ENCODE peak calls at places on chromosomes 2 and 18, in five cellular contexts. M, Y, V, W and Q are unnamed samples.

GRCh38 chr2:120289221-120289906 is 36.7 kb downstream of the RALB start:
- DNase-seq in Y (no peak), W (no peak), M (no peak), V (peak), Q (no peak)

GRCh38 chr2:124161542-124161941 is 136.5 kb downstream of the CNTNAP5 start:
- DNase-seq in M (no peak), V (no peak), Y (no peak), W (no peak), Q (no peak)

GRCh38 chr2:121036226-121036692 is 248.7 kb downstream of the TFCP2L1 start:
- DNase-seq in M (no peak), Y (no peak), W (peak), V (no peak), Q (no peak)

GRCh38 chr18:23920054-23920453 is 94.5 kb upstream of the TTC39C start:
- DNase-seq in M (no peak), W (no peak), V (no peak), Y (no peak), Q (no peak)

GRCh38 chr2:84084856-84085255 is 374.2 kb downstream of the SUCLG1 start:
- DNase-seq in V (no peak), Y (no peak), W (no peak), M (no peak), Q (peak)

GRCh38 chr18:32624182-32624723 is 148.6 kb downstream of the KLHL14 start:
- DNase-seq in V (no peak), W (no peak), Y (no peak), M (no peak), Q (peak)

GRCh38 chr2:198375073-198375430 is 570.7 kb downstream of the PLCL1 start:
- DNase-seq in W (no peak), V (no peak), Y (no peak), M (no peak), Q (no peak)

GRCh38 chr2:11112870-11113428 is 42.3 kb upstream of the SLC66A3 start:
- DNase-seq in W (no peak), V (no peak), M (no peak), Y (no peak), Q (no peak)

GRCh38 chr2:237025090-237025865 is 60.4 kb upstream of the COPS8 start:
- DNase-seq in Y (no peak), W (no peak), V (peak), M (no peak), Q (peak)

GRCh38 chr2:191682148-191682547 is 4.2 kb downstream of the NABP1 start:
- DNase-seq in Y (no peak), M (no peak), V (no peak), W (no peak), Q (no peak)

GRCh38 chr2:103208916-103209315 is 447.1 kb downstream of the TMEM182 start:
- DNase-seq in Y (no peak), W (no peak), M (no peak), V (no peak), Q (no peak)

GRCh38 chr2:25521665-25522387 is 151.6 kb downstream of the DTNB start:
- DNase-seq in W (no peak), Y (no peak), M (peak), V (peak), Q (peak)

GRCh38 chr18:43525149-43525548 is 247.9 kb upstream of the SYT4 start:
- DNase-seq in W (no peak), V (no peak), M (no peak), Y (no peak), Q (no peak)

GRCh38 chr2:33304032-33304864 is 172.2 kb upstream of the RASGRP3 start:
- DNase-seq in W (no peak), V (peak), Y (no peak), M (no peak), Q (no peak)

GRCh38 chr2:17416891-17417391 is 101.3 kb downstream of the RAD51AP2 start:
- DNase-seq in W (no peak), M (no peak), V (peak), Y (no peak), Q (no peak)

GRCh38 chr2:68294913-68295312 is 24.8 kb downstream of the CNRIP1 start:
- DNase-seq in W (no peak), M (no peak), V (no peak), Y (no peak), Q (no peak)

GRCh38 chr18:44887227-44887631 is 206.5 kb downstream of the SETBP1 start:
- DNase-seq in W (no peak), M (no peak), Y (no peak), V (peak), Q (peak)

GRCh38 chr2:44126106-44126797 is 42.4 kb upstream of the PPM1B start:
- DNase-seq in M (no peak), Y (no peak), V (peak), W (no peak), Q (peak)

GRCh38 chr2:218745160-218745558 is 34.5 kb downstream of the TTLL4 start:
- DNase-seq in Y (no peak), M (no peak), W (no peak), V (no peak), Q (peak)

GRCh38 chr2:40256649-40257048 is 195.2 kb downstream of the SLC8A1 start:
- DNase-seq in V (no peak), Y (peak), M (peak), W (no peak), Q (no peak)

GRCh38 chr18:6718255-6718654 is 11.3 kb upstream of the ARHGAP28 start:
- DNase-seq in V (no peak), Y (no peak), W (no peak), M (no peak), Q (no peak)

GRCh38 chr18:69469444-69469919 is 68.8 kb downstream of the DOK6 start:
- DNase-seq in Y (peak), V (no peak), M (no peak), W (peak), Q (peak)

GRCh38 chr2:175597286-175597685 is 404.8 kb downstream of the LNPK start:
- DNase-seq in V (no peak), M (no peak), Y (no peak), W (no peak), Q (no peak)

GRCh38 chr2:153963247-153963646 is 91.5 kb downstream of the GALNT13 start:
- DNase-seq in W (no peak), M (no peak), V (peak), Y (no peak), Q (no peak)

GRCh38 chr2:47360283-47360682 is 42.7 kb upstream of the MSH2 start:
- DNase-seq in W (no peak), V (no peak), Y (no peak), M (no peak), Q (no peak)

GRCh38 chr2:109210431-109211200 is 81.6 kb downstream of the SH3RF3 start:
- DNase-seq in V (no peak), Y (no peak), M (no peak), W (no peak), Q (no peak)

GRCh38 chr2:28457237-28457636 is 38.6 kb upstream of the PLB1 start:
- DNase-seq in Y (peak), V (no peak), M (no peak), W (peak), Q (no peak)

GRCh38 chr2:196737046-196737445 is 62.4 kb downstream of the GTF3C3 start:
- DNase-seq in V (no peak), Y (no peak), W (no peak), M (no peak), Q (peak)

GRCh38 chr2:54287532-54287931 is 31.5 kb upstream of the TSPYL6 start:
- DNase-seq in M (no peak), Y (no peak), W (no peak), V (no peak), Q (no peak)

GRCh38 chr18:49008156-49008555 is 57.4 kb upstream of the SMAD7 start:
- DNase-seq in Y (no peak), M (no peak), V (no peak), W (no peak), Q (no peak)
- H3K4me2 ChIP-seq in Y (no peak), M (no peak), V (no peak), W (no peak), Q (no peak)

GRCh38 chr2:151354807-151355206 is 2.6 kb upstream of the TNFAIP6 start:
- DNase-seq in V (no peak), W (no peak), Y (no peak), M (no peak), Q (no peak)
- H2BK12ac ChIP-seq in V (no peak), W (no peak), Y (no peak), M (no peak), Q (no peak)

GRCh38 chr18:2096581-2096980 is 474.7 kb downstream of the METTL4 start:
- DNase-seq in M (no peak), V (no peak), W (no peak), Y (no peak), Q (peak)
- H3K4ac ChIP-seq in M (no peak), V (no peak), W (no peak), Y (no peak), Q (no peak)

GRCh38 chr2:127664895-127665225 is 10.5 kb downstream of the LIMS2 start:
- DNase-seq in W (no peak), M (no peak), Y (no peak), V (no peak), Q (no peak)
- H3K4me2 ChIP-seq in W (peak), M (no peak), Y (peak), V (no peak), Q (peak)

DNA sequence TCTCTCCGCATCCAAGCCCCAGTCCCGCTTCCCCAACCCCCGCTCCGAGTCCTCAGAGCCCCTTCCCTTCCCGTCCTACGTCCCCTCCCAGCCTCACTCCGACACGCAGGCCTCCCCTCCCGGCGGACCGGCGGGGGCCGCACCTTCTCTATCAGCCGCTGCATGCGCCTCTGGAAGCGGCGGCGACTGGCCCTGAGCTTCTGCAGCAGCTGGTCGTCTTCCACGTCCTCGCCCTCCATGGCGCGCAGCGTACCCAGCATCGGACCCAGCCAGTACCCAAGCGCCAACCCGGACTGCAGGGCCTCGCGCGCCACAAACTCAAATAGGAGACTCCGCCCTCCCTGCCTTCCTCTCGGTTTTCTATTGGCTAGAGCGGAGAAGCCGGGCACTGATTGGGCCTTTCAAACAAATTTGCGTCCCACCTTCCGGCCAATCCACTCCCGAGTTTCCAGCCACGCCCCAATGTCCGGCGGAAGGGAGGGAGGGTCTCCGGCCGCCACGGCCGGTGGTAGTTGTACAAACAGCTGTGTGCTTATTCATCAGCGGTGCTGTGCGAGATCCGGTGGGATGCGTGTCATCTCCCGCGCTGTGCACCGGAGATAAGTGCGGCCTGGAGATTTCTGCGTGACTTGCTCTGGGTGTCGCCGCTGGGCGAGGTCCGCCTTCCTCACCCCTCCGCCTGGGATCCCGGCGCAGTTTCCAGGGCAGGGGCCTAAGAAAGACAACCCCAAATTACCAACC is at the start of gene HJURP:
- DNase-seq in V (peak), M (peak), W (peak), Y (peak), Q (peak)
- H2BK12ac ChIP-seq in V (peak), M (no peak), W (no peak), Y (no peak), Q (no peak)

GRCh38 chr2:29495068-29495467 is 379.9 kb downstream of the CLIP4 start:
- DNase-seq in W (no peak), M (no peak), V (no peak), Y (no peak), Q (no peak)
- H3K4ac ChIP-seq in W (no peak), M (no peak), V (no peak), Y (no peak), Q (no peak)